ENCODE peak calls at places on chromosomes 6 and 20, in five cellular contexts. One of them, this sample, is unnamed.

GRCh38 chr6:134034951-134035822 is 17.2 kb downstream of the SLC2A12 start:
- DNase-seq in tibial nerve: no peak
- DNase-seq in astrocyte: no peak
- DNase-seq in pancreas: no peak
- DNase-seq in CD4-positive, CD25-positive, alpha-beta regulatory T cell: no peak
- DNase-seq in this sample: no peak

GRCh38 chr20:528923-529594 is 14.5 kb downstream of the CSNK2A1 start:
- DNase-seq in tibial nerve: no peak
- DNase-seq in CD4-positive, CD25-positive, alpha-beta regulatory T cell: no peak
- DNase-seq in astrocyte: peak
- DNase-seq in pancreas: no peak
- DNase-seq in this sample: no peak

GRCh38 chr6:106975699-106976032 is 1.1 kb upstream of the CD24 start:
- DNase-seq in pancreas: no peak
- DNase-seq in astrocyte: peak
- DNase-seq in CD4-positive, CD25-positive, alpha-beta regulatory T cell: no peak
- DNase-seq in tibial nerve: no peak
- DNase-seq in this sample: no peak

GRCh38 chr20:62064788-62065668 is 653 bp downstream of the TAF4 start:
- DNase-seq in tibial nerve: no peak
- DNase-seq in CD4-positive, CD25-positive, alpha-beta regulatory T cell: no peak
- DNase-seq in pancreas: peak
- DNase-seq in astrocyte: no peak
- DNase-seq in this sample: no peak

GRCh38 chr20:59938221-59938620 is 1.9 kb downstream of the PPP1R3D start:
- DNase-seq in tibial nerve: no peak
- DNase-seq in pancreas: no peak
- DNase-seq in astrocyte: peak
- DNase-seq in CD4-positive, CD25-positive, alpha-beta regulatory T cell: no peak
- DNase-seq in this sample: no peak

GRCh38 chr6:36888115-36888643 is 2.4 kb downstream of the C6orf89 start:
- DNase-seq in tibial nerve: no peak
- DNase-seq in astrocyte: no peak
- DNase-seq in pancreas: no peak
- DNase-seq in CD4-positive, CD25-positive, alpha-beta regulatory T cell: no peak
- DNase-seq in this sample: no peak

GRCh38 chr20:32356935-32357868 is 929 bp upstream of the ASXL1 start:
- DNase-seq in CD4-positive, CD25-positive, alpha-beta regulatory T cell: no peak
- DNase-seq in pancreas: no peak
- DNase-seq in tibial nerve: peak
- DNase-seq in astrocyte: peak
- DNase-seq in this sample: no peak

GRCh38 chr20:17525650-17526049 is 5.5 kb downstream of the BFSP1 start:
- DNase-seq in astrocyte: peak
- DNase-seq in pancreas: no peak
- DNase-seq in CD4-positive, CD25-positive, alpha-beta regulatory T cell: peak
- DNase-seq in tibial nerve: no peak
- DNase-seq in this sample: no peak

GRCh38 chr6:10589429-10589727 is 68.2 kb downstream of the GCNT2 start:
- DNase-seq in tibial nerve: no peak
- DNase-seq in pancreas: no peak
- DNase-seq in CD4-positive, CD25-positive, alpha-beta regulatory T cell: no peak
- DNase-seq in astrocyte: no peak
- DNase-seq in this sample: no peak

GRCh38 chr6:38476141-38476540 is 163.6 kb downstream of the BTBD9 start:
- DNase-seq in pancreas: no peak
- DNase-seq in astrocyte: no peak
- DNase-seq in tibial nerve: no peak
- DNase-seq in CD4-positive, CD25-positive, alpha-beta regulatory T cell: no peak
- DNase-seq in this sample: no peak

GRCh38 chr6:158938811-158939254 is 61.2 kb downstream of the RSPH3 start:
- DNase-seq in tibial nerve: no peak
- DNase-seq in astrocyte: no peak
- DNase-seq in CD4-positive, CD25-positive, alpha-beta regulatory T cell: no peak
- DNase-seq in pancreas: no peak
- DNase-seq in this sample: no peak

GRCh38 chr6:143260857-143261256 is 189.6 kb downstream of the ADAT2 start:
- DNase-seq in CD4-positive, CD25-positive, alpha-beta regulatory T cell: no peak
- DNase-seq in astrocyte: peak
- DNase-seq in tibial nerve: no peak
- DNase-seq in pancreas: no peak
- DNase-seq in this sample: no peak

GRCh38 chr20:20017001-20017851 is at the start of gene NAA20:
- DNase-seq in astrocyte: peak
- DNase-seq in CD4-positive, CD25-positive, alpha-beta regulatory T cell: peak
- DNase-seq in pancreas: peak
- DNase-seq in tibial nerve: peak
- DNase-seq in this sample: peak
- H3K27ac ChIP-seq in astrocyte: peak
- H3K27ac ChIP-seq in CD4-positive, CD25-positive, alpha-beta regulatory T cell: peak
- H3K27ac ChIP-seq in pancreas: peak
- H3K27ac ChIP-seq in tibial nerve: peak
- H3K27ac ChIP-seq in this sample: peak

GRCh38 chr6:2580996-2581395 is 169.7 kb downstream of the MYLK4 start:
- DNase-seq in pancreas: no peak
- DNase-seq in CD4-positive, CD25-positive, alpha-beta regulatory T cell: no peak
- DNase-seq in astrocyte: no peak
- DNase-seq in tibial nerve: no peak
- DNase-seq in this sample: no peak

GRCh38 chr6:2583459-2583858 is 167.3 kb downstream of the MYLK4 start:
- DNase-seq in astrocyte: no peak
- DNase-seq in CD4-positive, CD25-positive, alpha-beta regulatory T cell: no peak
- DNase-seq in tibial nerve: no peak
- DNase-seq in pancreas: no peak
- DNase-seq in this sample: no peak

GRCh38 chr6:2579789-2580570 is 170.7 kb downstream of the MYLK4 start:
- DNase-seq in CD4-positive, CD25-positive, alpha-beta regulatory T cell: no peak
- DNase-seq in pancreas: no peak
- DNase-seq in tibial nerve: no peak
- DNase-seq in astrocyte: no peak
- DNase-seq in this sample: no peak

GRCh38 chr6:2582268-2582667 is 168.5 kb downstream of the MYLK4 start:
- DNase-seq in CD4-positive, CD25-positive, alpha-beta regulatory T cell: no peak
- DNase-seq in pancreas: no peak
- DNase-seq in tibial nerve: no peak
- DNase-seq in astrocyte: no peak
- DNase-seq in this sample: no peak

GRCh38 chr6:2581611-2582010 is 169.1 kb downstream of the MYLK4 start:
- DNase-seq in pancreas: no peak
- DNase-seq in CD4-positive, CD25-positive, alpha-beta regulatory T cell: no peak
- DNase-seq in tibial nerve: no peak
- DNase-seq in astrocyte: no peak
- DNase-seq in this sample: no peak
- H3K27ac ChIP-seq in pancreas: no peak
- H3K27ac ChIP-seq in CD4-positive, CD25-positive, alpha-beta regulatory T cell: no peak
- H3K27ac ChIP-seq in tibial nerve: no peak
- H3K27ac ChIP-seq in astrocyte: no peak
- H3K27ac ChIP-seq in this sample: no peak

GRCh38 chr20:53918010-53918311 is 152.4 kb downstream of the BCAS1 start:
- DNase-seq in pancreas: no peak
- DNase-seq in tibial nerve: no peak
- DNase-seq in astrocyte: no peak
- DNase-seq in CD4-positive, CD25-positive, alpha-beta regulatory T cell: no peak
- DNase-seq in this sample: no peak
- H3K27ac ChIP-seq in pancreas: peak
- H3K27ac ChIP-seq in tibial nerve: peak
- H3K27ac ChIP-seq in astrocyte: peak
- H3K27ac ChIP-seq in CD4-positive, CD25-positive, alpha-beta regulatory T cell: no peak
- H3K27ac ChIP-seq in this sample: peak

DNA sequence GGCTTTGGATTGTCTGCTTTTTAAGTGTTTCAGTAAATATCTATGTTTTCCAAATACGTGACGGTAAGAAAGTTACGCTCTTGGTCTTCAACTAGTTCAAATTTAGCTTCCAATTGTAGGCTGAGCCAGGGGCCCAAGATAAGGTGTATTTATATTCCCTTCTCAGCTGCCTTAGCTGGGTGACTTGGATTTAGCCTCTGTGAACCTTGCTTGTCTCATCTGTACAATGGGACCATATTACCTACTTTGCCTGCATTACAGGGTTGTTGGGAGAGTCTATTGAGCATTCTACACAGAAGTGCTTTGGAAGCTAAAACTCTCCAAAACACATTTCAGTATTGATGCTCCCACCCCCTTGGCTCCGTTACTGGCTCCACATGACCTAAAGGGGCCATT is 222.4 kb downstream of the UST start:
- DNase-seq in pancreas: no peak
- DNase-seq in CD4-positive, CD25-positive, alpha-beta regulatory T cell: no peak
- DNase-seq in tibial nerve: no peak
- DNase-seq in astrocyte: no peak
- DNase-seq in this sample: no peak
- H3K27ac ChIP-seq in pancreas: no peak
- H3K27ac ChIP-seq in CD4-positive, CD25-positive, alpha-beta regulatory T cell: no peak
- H3K27ac ChIP-seq in tibial nerve: no peak
- H3K27ac ChIP-seq in astrocyte: peak
- H3K27ac ChIP-seq in this sample: no peak

GRCh38 chr6:148525453-148525852 is 182.8 kb downstream of the SASH1 start:
- DNase-seq in tibial nerve: no peak
- DNase-seq in pancreas: no peak
- DNase-seq in CD4-positive, CD25-positive, alpha-beta regulatory T cell: no peak
- DNase-seq in astrocyte: peak
- DNase-seq in this sample: no peak
- H3K27ac ChIP-seq in tibial nerve: peak
- H3K27ac ChIP-seq in pancreas: no peak
- H3K27ac ChIP-seq in CD4-positive, CD25-positive, alpha-beta regulatory T cell: no peak
- H3K27ac ChIP-seq in astrocyte: peak
- H3K27ac ChIP-seq in this sample: no peak

This sample was measured in lower lobe of right lung.